ENCODE peak calls at places on chromosomes 12 and 14, in five cellular contexts. One of them, this sample, is unnamed.

GRCh38 chr12:124744659-124745467 is 118.8 kb downstream of the SCARB1 start:
- DNase-seq in CD4-positive, alpha-beta memory T cell: no peak
- DNase-seq in IMR-90: no peak
- DNase-seq in dorsolateral prefrontal cortex: no peak
- DNase-seq in osteoblast: peak; percentile 78
- DNase-seq in this sample: no peak

GRCh38 chr14:29463727-29464370 is 463.8 kb downstream of the PRKD1 start:
- DNase-seq in osteoblast: no peak
- DNase-seq in IMR-90: no peak
- DNase-seq in dorsolateral prefrontal cortex: no peak
- DNase-seq in CD4-positive, alpha-beta memory T cell: no peak
- DNase-seq in this sample: no peak

GRCh38 chr12:7212678-7213077 is 23.2 kb downstream of the PEX5 start:
- DNase-seq in CD4-positive, alpha-beta memory T cell: no peak
- DNase-seq in dorsolateral prefrontal cortex: no peak
- DNase-seq in osteoblast: no peak
- DNase-seq in IMR-90: no peak
- DNase-seq in this sample: no peak

GRCh38 chr12:57632898-57633825 is at the start of gene B4GALNT1:
- DNase-seq in CD4-positive, alpha-beta memory T cell: peak; percentile 60
- DNase-seq in osteoblast: peak; percentile 95
- DNase-seq in dorsolateral prefrontal cortex: peak; percentile 66
- DNase-seq in IMR-90: peak; percentile 45
- DNase-seq in this sample: peak; percentile 64

GRCh38 chr12:80979821-80980220 is 42.1 kb upstream of the LIN7A start:
- DNase-seq in IMR-90: no peak
- DNase-seq in CD4-positive, alpha-beta memory T cell: no peak
- DNase-seq in dorsolateral prefrontal cortex: no peak
- DNase-seq in osteoblast: no peak
- DNase-seq in this sample: no peak

GRCh38 chr12:105226219-105226618 is 9.8 kb downstream of the APPL2 start:
- DNase-seq in dorsolateral prefrontal cortex: peak; percentile 53
- DNase-seq in IMR-90: peak; percentile 97
- DNase-seq in osteoblast: peak; percentile 90
- DNase-seq in CD4-positive, alpha-beta memory T cell: no peak
- DNase-seq in this sample: no peak

GRCh38 chr14:33509927-33510535 is 440.8 kb downstream of the EGLN3 start:
- DNase-seq in CD4-positive, alpha-beta memory T cell: no peak
- DNase-seq in osteoblast: no peak
- DNase-seq in dorsolateral prefrontal cortex: no peak
- DNase-seq in IMR-90: no peak
- DNase-seq in this sample: no peak

GRCh38 chr12:32502693-32503510 is 103.5 kb downstream of the FGD4 start:
- DNase-seq in IMR-90: peak; percentile 55
- DNase-seq in CD4-positive, alpha-beta memory T cell: no peak
- DNase-seq in osteoblast: no peak
- DNase-seq in dorsolateral prefrontal cortex: no peak
- DNase-seq in this sample: no peak

GRCh38 chr14:89012272-89013097 is 188.0 kb downstream of the TTC8 start:
- DNase-seq in CD4-positive, alpha-beta memory T cell: no peak
- DNase-seq in dorsolateral prefrontal cortex: no peak
- DNase-seq in IMR-90: no peak
- DNase-seq in osteoblast: no peak
- DNase-seq in this sample: no peak

GRCh38 chr12:38138225-38139221 is 178.1 kb upstream of the ALG10B start:
- DNase-seq in osteoblast: peak; percentile 89
- DNase-seq in IMR-90: peak; percentile 44
- DNase-seq in dorsolateral prefrontal cortex: peak; percentile 70
- DNase-seq in CD4-positive, alpha-beta memory T cell: peak; percentile 54
- DNase-seq in this sample: peak; percentile 74

GRCh38 chr12:105507311-105508035 is 177.0 kb downstream of the C12orf75 start:
- DNase-seq in CD4-positive, alpha-beta memory T cell: no peak
- DNase-seq in IMR-90: no peak
- DNase-seq in dorsolateral prefrontal cortex: no peak
- DNase-seq in osteoblast: peak; percentile 35
- DNase-seq in this sample: no peak

GRCh38 chr14:52602131-52602530 is 49.5 kb downstream of the GPR137C start:
- DNase-seq in CD4-positive, alpha-beta memory T cell: no peak
- DNase-seq in dorsolateral prefrontal cortex: no peak
- DNase-seq in osteoblast: no peak
- DNase-seq in IMR-90: no peak
- DNase-seq in this sample: no peak

GRCh38 chr14:56487090-56487667 is 92.4 kb upstream of the TMEM260 start:
- DNase-seq in dorsolateral prefrontal cortex: no peak
- DNase-seq in IMR-90: peak; percentile 32
- DNase-seq in osteoblast: no peak
- DNase-seq in CD4-positive, alpha-beta memory T cell: no peak
- DNase-seq in this sample: no peak

GRCh38 chr12:46933947-46934346 is 108.2 kb upstream of the SLC38A4 start:
- DNase-seq in CD4-positive, alpha-beta memory T cell: peak; percentile 7
- DNase-seq in IMR-90: peak; percentile 77
- DNase-seq in osteoblast: peak; percentile 56
- DNase-seq in dorsolateral prefrontal cortex: no peak
- DNase-seq in this sample: no peak

GRCh38 chr12:76586764-76587395 is 27.3 kb upstream of the OSBPL8 start:
- DNase-seq in osteoblast: peak; percentile 58
- DNase-seq in IMR-90: peak; percentile 67
- DNase-seq in CD4-positive, alpha-beta memory T cell: peak; percentile 60
- DNase-seq in dorsolateral prefrontal cortex: no peak
- DNase-seq in this sample: no peak

GRCh38 chr12:15278816-15279658 is 43.3 kb upstream of the PTPRO start:
- DNase-seq in dorsolateral prefrontal cortex: no peak
- DNase-seq in IMR-90: peak; percentile 3
- DNase-seq in CD4-positive, alpha-beta memory T cell: peak; percentile 3
- DNase-seq in osteoblast: peak; percentile 48
- DNase-seq in this sample: no peak

GRCh38 chr14:56244138-56244789 is 126.1 kb downstream of the PELI2 start:
- DNase-seq in CD4-positive, alpha-beta memory T cell: no peak
- DNase-seq in dorsolateral prefrontal cortex: no peak
- DNase-seq in IMR-90: peak; percentile 94
- DNase-seq in osteoblast: peak; percentile 14
- DNase-seq in this sample: no peak

GRCh38 chr12:127984386-127985055 is 282.4 kb upstream of the TMEM132C start:
- DNase-seq in IMR-90: no peak
- DNase-seq in CD4-positive, alpha-beta memory T cell: no peak
- DNase-seq in osteoblast: peak; percentile 82
- DNase-seq in dorsolateral prefrontal cortex: no peak
- DNase-seq in this sample: no peak

GRCh38 chr14:104350463-104351185 is 212.2 kb downstream of the KIF26A start:
- DNase-seq in IMR-90: no peak
- DNase-seq in osteoblast: peak; percentile 74
- DNase-seq in dorsolateral prefrontal cortex: peak; percentile 84
- DNase-seq in CD4-positive, alpha-beta memory T cell: no peak
- DNase-seq in this sample: peak; percentile 84

GRCh38 chr12:10936495-10936894 is 2.6 kb downstream of the TAS2R14 start:
- DNase-seq in CD4-positive, alpha-beta memory T cell: no peak
- DNase-seq in osteoblast: no peak
- DNase-seq in IMR-90: no peak
- DNase-seq in dorsolateral prefrontal cortex: no peak
- DNase-seq in this sample: no peak

GRCh38 chr12:6280053-6280469 is 30.4 kb upstream of the PLEKHG6 start:
- DNase-seq in osteoblast: peak; percentile 98
- DNase-seq in dorsolateral prefrontal cortex: no peak
- DNase-seq in IMR-90: peak; percentile 94
- DNase-seq in CD4-positive, alpha-beta memory T cell: no peak
- DNase-seq in this sample: no peak

GRCh38 chr14:62329427-62329826 is 567.2 kb downstream of the SNAPC1 start:
- DNase-seq in osteoblast: no peak
- DNase-seq in IMR-90: peak; percentile 63
- DNase-seq in CD4-positive, alpha-beta memory T cell: no peak
- DNase-seq in dorsolateral prefrontal cortex: no peak
- DNase-seq in this sample: no peak

GRCh38 chr12:95700316-95700785 is 90.2 kb downstream of the NTN4 start:
- DNase-seq in dorsolateral prefrontal cortex: no peak
- DNase-seq in osteoblast: peak; percentile 91
- DNase-seq in IMR-90: peak; percentile 89
- DNase-seq in CD4-positive, alpha-beta memory T cell: no peak
- DNase-seq in this sample: no peak

GRCh38 chr12:52355181-52355580 is 12.1 kb downstream of the KRT85 start:
- DNase-seq in CD4-positive, alpha-beta memory T cell: no peak
- DNase-seq in osteoblast: no peak
- DNase-seq in dorsolateral prefrontal cortex: no peak
- DNase-seq in IMR-90: no peak
- DNase-seq in this sample: no peak

GRCh38 chr12:76142305-76142704 is 57.8 kb upstream of the NAP1L1 start:
- DNase-seq in CD4-positive, alpha-beta memory T cell: no peak
- DNase-seq in osteoblast: no peak
- DNase-seq in IMR-90: no peak
- DNase-seq in dorsolateral prefrontal cortex: no peak
- DNase-seq in this sample: no peak

GRCh38 chr12:104439137-104439536 is 17.6 kb upstream of the CHST11 start:
- DNase-seq in CD4-positive, alpha-beta memory T cell: no peak
- DNase-seq in IMR-90: no peak
- DNase-seq in dorsolateral prefrontal cortex: no peak
- DNase-seq in osteoblast: no peak
- DNase-seq in this sample: no peak

GRCh38 chr12:131164096-131164872 is 210.6 kb downstream of the ADGRD1 start:
- DNase-seq in IMR-90: no peak
- DNase-seq in CD4-positive, alpha-beta memory T cell: no peak
- DNase-seq in dorsolateral prefrontal cortex: no peak
- DNase-seq in osteoblast: no peak
- DNase-seq in this sample: no peak

GRCh38 chr14:34628681-34629135 is 1.2 kb downstream of the SNX6 start:
- DNase-seq in dorsolateral prefrontal cortex: no peak
- DNase-seq in CD4-positive, alpha-beta memory T cell: no peak
- DNase-seq in osteoblast: peak; percentile 80
- DNase-seq in IMR-90: peak; percentile 18
- DNase-seq in this sample: no peak

GRCh38 chr12:26120561-26121274 is 4.1 kb downstream of the BHLHE41 start:
- DNase-seq in IMR-90: no peak
- DNase-seq in osteoblast: no peak
- DNase-seq in dorsolateral prefrontal cortex: no peak
- DNase-seq in CD4-positive, alpha-beta memory T cell: no peak
- DNase-seq in this sample: no peak

GRCh38 chr14:66104486-66104885 is 381.7 kb upstream of the CCDC196 start:
- DNase-seq in CD4-positive, alpha-beta memory T cell: no peak
- DNase-seq in osteoblast: no peak
- DNase-seq in IMR-90: no peak
- DNase-seq in dorsolateral prefrontal cortex: no peak
- DNase-seq in this sample: no peak

GRCh38 chr14:51783765-51784164 is 76.6 kb upstream of the GNG2 start:
- DNase-seq in CD4-positive, alpha-beta memory T cell: no peak
- DNase-seq in dorsolateral prefrontal cortex: no peak
- DNase-seq in osteoblast: no peak
- DNase-seq in IMR-90: peak; percentile 82
- DNase-seq in this sample: no peak

GRCh38 chr14:28879571-28879970 is 113.0 kb downstream of the FOXG1 start:
- DNase-seq in IMR-90: no peak
- DNase-seq in osteoblast: no peak
- DNase-seq in CD4-positive, alpha-beta memory T cell: no peak
- DNase-seq in dorsolateral prefrontal cortex: no peak
- DNase-seq in this sample: no peak

GRCh38 chr12:113837059-113837458 is 129.1 kb downstream of the RBM19 start:
- DNase-seq in dorsolateral prefrontal cortex: no peak
- DNase-seq in CD4-positive, alpha-beta memory T cell: no peak
- DNase-seq in osteoblast: no peak
- DNase-seq in IMR-90: peak; percentile 57
- DNase-seq in this sample: no peak

GRCh38 chr12:110458756-110459155 is 8.6 kb upstream of the ARPC3 start:
- DNase-seq in IMR-90: no peak
- DNase-seq in osteoblast: no peak
- DNase-seq in dorsolateral prefrontal cortex: no peak
- DNase-seq in CD4-positive, alpha-beta memory T cell: no peak
- DNase-seq in this sample: no peak
- H3K27ac ChIP-seq in IMR-90: no peak overlapping the region
- H3K27ac ChIP-seq in osteoblast: no peak overlapping the region
- H3K27ac ChIP-seq in dorsolateral prefrontal cortex: peak overlapping the region; percentile 81
- H3K27ac ChIP-seq in CD4-positive, alpha-beta memory T cell: no peak overlapping the region
- H3K27ac ChIP-seq in this sample: no peak overlapping the region

DNA sequence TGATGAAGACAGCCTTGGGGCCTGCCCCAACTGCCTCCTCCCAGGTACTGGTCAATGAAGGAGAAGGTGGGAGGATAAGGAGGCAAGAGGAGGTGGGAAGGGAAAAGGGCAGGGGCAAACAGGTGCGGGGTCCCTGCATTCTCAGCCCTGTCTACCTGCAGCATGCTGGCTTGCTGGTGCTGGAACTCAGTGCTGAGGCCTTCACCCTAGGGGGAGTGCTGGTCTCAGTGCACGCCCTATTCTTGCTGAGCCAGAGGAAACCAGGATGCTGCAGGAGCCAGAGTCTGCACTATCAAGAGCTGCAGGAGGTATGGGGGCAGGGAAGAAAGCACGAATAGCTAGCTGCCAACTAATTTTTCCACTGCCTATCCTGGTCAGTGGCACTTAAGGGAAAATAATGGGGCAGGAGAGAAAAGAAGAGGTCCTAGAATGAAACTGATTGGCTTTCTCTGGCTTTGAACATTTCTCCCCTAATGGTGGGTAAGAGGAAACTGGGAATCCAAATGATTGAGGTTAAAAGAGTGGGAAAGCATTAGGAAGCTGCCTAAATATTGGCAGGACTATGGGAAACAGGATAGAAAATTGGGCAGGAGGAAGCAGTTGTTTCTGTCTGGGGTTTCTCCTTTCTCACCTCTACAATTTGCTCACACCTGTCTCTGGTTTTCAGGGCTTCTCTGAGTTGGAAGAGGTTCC is 1.8 kb downstream of the TMEM253 start:
- DNase-seq in osteoblast: peak; percentile 59
- DNase-seq in IMR-90: no peak
- DNase-seq in CD4-positive, alpha-beta memory T cell: no peak
- DNase-seq in dorsolateral prefrontal cortex: no peak
- DNase-seq in this sample: no peak
- H3K27ac ChIP-seq in osteoblast: no peak overlapping the region
- H3K27ac ChIP-seq in IMR-90: no peak overlapping the region
- H3K27ac ChIP-seq in CD4-positive, alpha-beta memory T cell: no peak overlapping the region
- H3K27ac ChIP-seq in dorsolateral prefrontal cortex: peak overlapping the region; percentile 100
- H3K27ac ChIP-seq in this sample: no peak overlapping the region

DNA sequence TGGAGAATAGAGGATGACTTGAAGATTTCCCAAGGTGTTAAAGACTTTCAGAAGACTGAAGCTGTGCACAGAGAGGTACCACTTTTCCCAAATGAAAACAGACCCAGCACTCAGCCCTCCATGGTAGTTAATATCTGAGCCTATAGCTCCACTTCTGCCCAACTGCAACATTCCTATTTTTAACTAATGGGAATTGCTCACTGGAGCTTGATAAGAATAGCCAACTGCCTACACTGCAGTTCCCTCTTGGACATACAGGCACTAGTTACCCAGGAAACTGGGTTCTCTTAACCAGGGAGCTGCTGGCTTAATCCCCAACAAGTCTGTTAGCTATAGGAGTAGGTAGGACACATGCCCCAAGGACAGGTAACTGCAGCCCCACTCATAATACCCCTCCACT is 76.9 kb upstream of the ACTN1 start:
- DNase-seq in dorsolateral prefrontal cortex: no peak
- DNase-seq in CD4-positive, alpha-beta memory T cell: no peak
- DNase-seq in osteoblast: peak; percentile 18
- DNase-seq in IMR-90: no peak
- DNase-seq in this sample: no peak
- H3K27ac ChIP-seq in dorsolateral prefrontal cortex: peak overlapping the region; percentile 54
- H3K27ac ChIP-seq in CD4-positive, alpha-beta memory T cell: no peak overlapping the region
- H3K27ac ChIP-seq in osteoblast: peak overlapping the region; percentile 86
- H3K27ac ChIP-seq in IMR-90: peak overlapping the region; percentile 34
- H3K27ac ChIP-seq in this sample: peak overlapping the region; percentile 78

DNA sequence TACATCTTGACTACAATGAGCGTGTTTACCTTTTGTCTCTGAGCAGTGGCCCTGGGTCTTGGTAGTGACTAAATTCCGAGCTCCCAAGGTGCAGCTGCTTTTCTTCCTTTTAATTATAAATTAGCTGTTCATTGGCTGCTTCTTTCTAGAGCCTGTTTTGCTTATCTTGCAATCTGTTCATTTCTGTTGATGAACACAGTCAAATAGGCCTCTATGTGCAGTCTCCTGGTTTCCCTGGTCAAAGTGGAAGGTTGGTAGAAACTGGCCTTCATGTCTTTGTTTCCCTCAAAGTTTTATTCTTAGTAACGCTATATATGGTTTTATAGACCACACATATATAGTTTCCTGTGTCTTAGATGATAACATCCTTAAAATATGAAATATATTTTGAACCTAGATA is 94.1 kb downstream of the DUSP16 start:
- DNase-seq in CD4-positive, alpha-beta memory T cell: no peak
- DNase-seq in osteoblast: no peak
- DNase-seq in dorsolateral prefrontal cortex: no peak
- DNase-seq in IMR-90: no peak
- DNase-seq in this sample: no peak
- H3K27ac ChIP-seq in CD4-positive, alpha-beta memory T cell: peak overlapping the region; percentile 82
- H3K27ac ChIP-seq in osteoblast: no peak overlapping the region
- H3K27ac ChIP-seq in dorsolateral prefrontal cortex: peak overlapping the region; percentile 81
- H3K27ac ChIP-seq in IMR-90: no peak overlapping the region
- H3K27ac ChIP-seq in this sample: no peak overlapping the region

This sample was measured in caudate nucleus.